ENCODE peak calls at places on chromosomes 11 and 22, in ten cellular contexts. S is stomach; B is psoas muscle; H is fibroblast of the aortic adventitia; G is pancreas; N is cardiac fibroblast; Z is IMR-90; T is colonic mucosa; X is CD8-positive, alpha-beta memory T cell; W is GM06990. F is an unnamed sample.

GRCh38 chr11:17762309-17762974 is 27.9 kb downstream of the KCNC1 start:
- DNase-seq in S (no peak), B (no peak), H (no peak), G (peak), N (no peak), Z (no peak), T (no peak), X (no peak), W (no peak), F (no peak)

GRCh38 chr11:1480191-1480554 is 6.4 kb downstream of the MOB2 start:
- DNase-seq in S (no peak), B (no peak), H (no peak), G (no peak), N (no peak), Z (no peak), T (no peak), X (no peak), W (no peak), F (no peak)

GRCh38 chr11:126613272-126613671 is 257.8 kb downstream of the ST3GAL4 start:
- DNase-seq in S (no peak), B (no peak), H (no peak), G (no peak), N (no peak), Z (no peak), T (no peak), X (no peak), W (no peak), F (no peak)

GRCh38 chr11:14894657-14895598 is 2.9 kb upstream of the CYP2R1 start:
- DNase-seq in S (no peak), B (peak), H (peak), G (no peak), N (peak), Z (peak), T (no peak), X (no peak), W (peak), F (no peak)

GRCh38 chr11:61974766-61975631 is 7.6 kb upstream of the FTH1 start:
- DNase-seq in S (peak), B (no peak), H (peak), G (peak), N (peak), Z (no peak), T (peak), X (no peak), W (no peak), F (no peak)

GRCh38 chr11:64224151-64224890 is 1.7 kb downstream of the TRPT1 start:
- DNase-seq in S (no peak), B (no peak), H (no peak), G (peak), N (no peak), Z (no peak), T (no peak), X (no peak), W (no peak), F (no peak)

GRCh38 chr11:126359431-126360048 is 4.1 kb downstream of the ST3GAL4 start:
- DNase-seq in S (no peak), B (peak), H (peak), G (no peak), N (peak), Z (peak), T (peak), X (no peak), W (no peak), F (no peak)

GRCh38 chr11:127106142-127106541 is 105.6 kb upstream of the KIRREL3 start:
- DNase-seq in S (no peak), B (no peak), H (peak), G (no peak), N (no peak), Z (peak), T (no peak), X (no peak), W (no peak), F (no peak)

GRCh38 chr11:78868563-78868962 is 293.9 kb upstream of the NARS2 start:
- DNase-seq in S (no peak), B (no peak), H (no peak), G (no peak), N (no peak), Z (no peak), T (no peak), X (no peak), W (no peak), F (peak)

GRCh38 chr11:85123752-85124231 is 503.4 kb downstream of the DLG2 start:
- DNase-seq in S (no peak), B (no peak), H (no peak), G (no peak), N (no peak), Z (no peak), T (no peak), X (no peak), W (peak), F (no peak)

GRCh38 chr11:119335655-119336543 is 1.6 kb downstream of the RNF26 start:
- DNase-seq in S (no peak), B (peak), H (no peak), G (no peak), N (no peak), Z (no peak), T (no peak), X (no peak), W (no peak), F (no peak)

GRCh38 chr22:29071261-29072045 is 1.4 kb upstream of the KREMEN1 start:
- DNase-seq in S (peak), B (peak), H (peak), G (peak), N (no peak), Z (peak), T (peak), X (peak), W (peak), F (no peak)
- H3K4me3 ChIP-seq in S (peak), B (peak), H (peak), G (no peak), N (peak), Z (no peak), T (peak), X (peak), W (peak), F (no peak)

DNA sequence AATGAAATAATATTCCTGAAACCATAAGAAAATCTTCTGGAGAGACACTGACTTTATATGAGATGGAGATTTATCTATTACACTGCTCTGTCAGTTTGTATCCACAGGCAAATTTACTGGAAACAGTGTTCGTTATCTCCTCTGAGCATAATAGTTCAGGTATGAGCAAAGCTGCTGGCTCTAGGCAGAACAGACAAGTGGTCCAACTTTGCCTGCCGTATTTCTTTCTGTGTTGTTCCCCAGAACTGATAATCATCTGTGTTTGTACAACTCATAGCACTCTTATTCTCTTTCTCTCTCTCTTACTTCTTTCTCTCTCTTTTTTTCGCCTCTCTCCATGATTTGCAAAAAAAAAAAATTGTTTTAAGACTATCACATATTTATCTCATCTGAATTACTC is 623.8 kb upstream of the CHORDC1 start:
- DNase-seq in S (no peak), B (no peak), H (no peak), G (no peak), N (no peak), Z (no peak), T (no peak), X (no peak), W (no peak), F (no peak)
- H3K4me3 ChIP-seq in S (no peak), B (no peak), H (no peak), G (no peak), N (no peak), Z (no peak), T (no peak), X (no peak), W (no peak), F (no peak)

DNA sequence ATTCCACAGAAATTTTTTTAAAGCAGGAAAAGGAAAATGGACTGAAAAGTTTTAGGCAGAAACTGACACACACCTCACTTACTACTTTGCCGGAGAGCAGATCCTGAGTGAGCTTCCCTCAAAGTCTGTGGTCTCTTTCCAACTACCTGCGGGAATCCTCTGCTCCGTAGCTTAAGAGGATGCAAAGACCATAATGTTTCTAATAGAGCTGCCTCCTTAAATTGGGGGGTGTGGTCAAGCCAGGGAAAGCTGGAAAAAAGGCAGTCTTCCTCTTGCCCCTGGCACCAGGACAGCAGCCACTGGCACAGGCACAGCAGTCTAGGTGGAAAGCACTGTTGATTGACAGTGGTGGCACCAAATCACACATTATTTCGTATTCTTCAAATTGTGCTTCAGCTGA is at the start of gene ETS1:
- DNase-seq in S (peak), B (no peak), H (no peak), G (no peak), N (no peak), Z (no peak), T (no peak), X (no peak), W (no peak), F (no peak)
- H3K4me3 ChIP-seq in S (peak), B (peak), H (peak), G (no peak), N (peak), Z (no peak), T (no peak), X (no peak), W (no peak), F (no peak)

GRCh38 chr11:73310661-73311393 is 2.8 kb downstream of the ARHGEF17 start:
- DNase-seq in S (no peak), B (no peak), H (no peak), G (no peak), N (no peak), Z (no peak), T (no peak), X (no peak), W (no peak), F (no peak)
- H3K4me3 ChIP-seq in S (peak), B (peak), H (peak), G (no peak), N (peak), Z (peak), T (peak), X (no peak), W (no peak), F (no peak)

DNA sequence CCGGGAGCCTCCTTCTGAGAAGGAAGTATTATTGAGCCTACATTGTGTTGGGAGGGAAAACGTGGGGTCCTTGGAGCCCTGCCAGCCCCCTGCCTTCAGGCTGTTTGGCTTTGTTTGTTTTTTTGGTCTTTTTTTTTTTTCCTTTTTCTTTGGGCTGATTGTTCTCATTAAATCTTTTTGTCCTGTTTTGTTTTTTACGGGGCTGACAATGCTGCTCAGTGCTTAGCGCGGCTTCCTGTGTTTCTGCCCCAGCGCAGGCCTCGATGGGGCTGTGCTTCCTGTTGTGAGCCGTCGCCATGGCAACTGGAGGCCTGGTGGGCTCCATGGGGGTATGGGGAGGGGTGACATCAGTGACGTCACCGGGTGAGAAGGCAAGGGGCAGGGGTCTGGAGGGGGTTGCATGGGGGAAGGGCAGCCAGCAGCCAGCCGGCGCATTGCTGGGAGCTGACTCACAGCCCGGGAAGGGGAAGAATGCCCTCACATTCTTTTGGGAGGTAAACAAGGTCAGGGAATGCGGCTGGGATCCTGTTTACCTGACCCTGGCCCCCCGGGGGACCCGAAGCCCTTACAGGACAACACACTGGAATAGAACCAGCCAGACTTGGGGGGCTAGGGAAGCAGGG is 22.1 kb upstream of the CBX7 start:
- DNase-seq in S (peak), B (peak), H (peak), G (peak), N (peak), Z (peak), T (peak), X (peak), W (no peak), F (peak)
- H3K4me3 ChIP-seq in S (no peak), B (no peak), H (no peak), G (no peak), N (no peak), Z (no peak), T (no peak), X (peak), W (no peak), F (no peak)

GRCh38 chr11:80156062-80156461 is 715.2 kb upstream of the TENM4 start:
- DNase-seq in S (no peak), B (no peak), H (no peak), G (no peak), N (no peak), Z (no peak), T (no peak), X (no peak), W (no peak), F (no peak)
- H3K4me3 ChIP-seq in S (no peak), B (no peak), H (no peak), G (no peak), N (no peak), Z (no peak), T (no peak), X (no peak), W (no peak), F (no peak)

GRCh38 chr11:36684840-36685800 is 87.1 kb upstream of the RAG2 start:
- DNase-seq in S (no peak), B (no peak), H (no peak), G (no peak), N (no peak), Z (no peak), T (no peak), X (peak), W (peak), F (peak)
- H3K4me3 ChIP-seq in S (no peak), B (no peak), H (no peak), G (no peak), N (no peak), Z (no peak), T (no peak), X (no peak), W (no peak), F (peak)

GRCh38 chr11:47328449-47329390 is 23.8 kb downstream of the MYBPC3 start:
- DNase-seq in S (no peak), B (no peak), H (no peak), G (peak), N (no peak), Z (no peak), T (no peak), X (no peak), W (peak), F (no peak)
- H3K4me3 ChIP-seq in S (no peak), B (no peak), H (no peak), G (no peak), N (no peak), Z (no peak), T (no peak), X (no peak), W (no peak), F (no peak)

GRCh38 chr11:75312346-75312745 is 39.1 kb downstream of the ARRB1 start:
- DNase-seq in S (no peak), B (no peak), H (no peak), G (no peak), N (no peak), Z (no peak), T (no peak), X (no peak), W (no peak), F (no peak)
- H3K4me3 ChIP-seq in S (no peak), B (peak), H (peak), G (no peak), N (peak), Z (no peak), T (no peak), X (no peak), W (no peak), F (no peak)

F was measured in Jurkat, Clone E6-1.